ENCODE peak calls at places on chromosomes 7 and 10, in eight cellular contexts. D is pancreas; E is A549; R is left ventricle myocardium inferior; Y is spleen; V is naive thymus-derived CD4-positive, alpha-beta T cell; O is PC-9; M is CD8-positive, alpha-beta memory T cell. Z is an unnamed sample.

GRCh38 chr7:133358728-133359127 is 105.8 kb downstream of the EXOC4 start:
- DNase-seq in Y (no peak), E (no peak), R (no peak), D (no peak), O (no peak), V (no peak), M (no peak), Z (no peak)

GRCh38 chr7:69457912-69458491 is 140.3 kb upstream of the AUTS2 start:
- DNase-seq in D (peak), E (no peak), R (peak), Y (no peak), O (no peak), M (no peak), V (no peak), Z (no peak)

GRCh38 chr10:133445268-133445732 is 8.4 kb upstream of the SCART1 start:
- DNase-seq in O (no peak), Y (no peak), M (peak), D (no peak), V (no peak), R (no peak), E (no peak), Z (no peak)

GRCh38 chr7:11935905-11936304 is 103.9 kb upstream of the THSD7A start:
- DNase-seq in Y (no peak), O (no peak), R (no peak), V (no peak), E (no peak), D (no peak), M (no peak), Z (no peak)

GRCh38 chr7:24608504-24608903 is 35.3 kb downstream of the PALS2 start:
- DNase-seq in V (no peak), R (no peak), O (no peak), M (no peak), Y (no peak), E (no peak), D (no peak), Z (no peak)

GRCh38 chr7:51374936-51375335 is 58.3 kb upstream of the COBL start:
- DNase-seq in V (no peak), R (no peak), Y (no peak), E (no peak), O (no peak), D (no peak), M (no peak), Z (no peak)

GRCh38 chr7:148806187-148806586 is 77.9 kb downstream of the EZH2 start:
- DNase-seq in D (no peak), R (no peak), M (no peak), V (no peak), E (no peak), O (no peak), Y (no peak), Z (no peak)

GRCh38 chr10:132982301-132982989 is 40.1 kb upstream of the CFAP46 start:
- DNase-seq in D (no peak), R (peak), V (no peak), O (no peak), E (no peak), M (peak), Y (peak), Z (no peak)

GRCh38 chr10:106438386-106438785 is 726.1 kb downstream of the SORCS1 start:
- DNase-seq in M (no peak), E (no peak), V (no peak), R (no peak), D (no peak), Y (no peak), O (no peak), Z (no peak)

GRCh38 chr7:70072220-70072619 is 473.9 kb downstream of the AUTS2 start:
- DNase-seq in M (no peak), Y (no peak), O (no peak), E (no peak), V (no peak), D (no peak), R (no peak), Z (no peak)

GRCh38 chr7:98420966-98421612 is 20.2 kb upstream of the BAIAP2L1 start:
- DNase-seq in R (peak), O (peak), M (peak), Y (peak), D (peak), V (peak), E (peak), Z (no peak)

GRCh38 chr10:72697711-72698110 is 5.8 kb downstream of the MCU start:
- DNase-seq in O (no peak), E (no peak), Y (no peak), V (no peak), D (no peak), M (no peak), R (no peak), Z (no peak)

GRCh38 chr7:50565559-50565916 is 333 bp upstream of the DDC start:
- DNase-seq in E (no peak), O (no peak), Y (no peak), V (no peak), M (no peak), R (no peak), D (no peak), Z (no peak)

GRCh38 chr7:74180866-74181265 is 6.7 kb downstream of the EIF4H start:
- DNase-seq in E (no peak), O (no peak), M (no peak), R (no peak), D (no peak), V (no peak), Y (no peak), Z (no peak)

GRCh38 chr7:95095259-95096122 is 188.1 kb downstream of the PPP1R9A start:
- DNase-seq in V (no peak), O (no peak), M (no peak), D (no peak), E (no peak), Y (no peak), R (no peak), Z (no peak)

GRCh38 chr10:114801411-114801813 is 20.2 kb upstream of the FHIP2A start:
- DNase-seq in D (no peak), V (no peak), O (no peak), R (no peak), E (no peak), Y (no peak), M (peak), Z (no peak)

GRCh38 chr7:134783294-134784069 is 4.0 kb downstream of the CALD1 start:
- DNase-seq in Y (no peak), M (no peak), R (no peak), E (no peak), V (no peak), O (no peak), D (no peak), Z (no peak)

GRCh38 chr10:81843042-81843441 is 32.0 kb upstream of the NRG3 start:
- DNase-seq in R (no peak), D (no peak), Y (no peak), V (no peak), M (no peak), O (no peak), E (no peak), Z (no peak)

GRCh38 chr10:121235692-121236091 is 362.6 kb downstream of the FGFR2 start:
- DNase-seq in E (no peak), O (no peak), R (no peak), D (no peak), V (no peak), M (no peak), Y (no peak), Z (no peak)

GRCh38 chr7:94313926-94314325 is 80.8 kb upstream of the COL1A2 start:
- DNase-seq in O (no peak), R (no peak), M (no peak), E (no peak), D (no peak), Y (no peak), V (no peak), Z (no peak)

GRCh38 chr7:17429579-17429978 is 131.1 kb downstream of the AHR start:
- DNase-seq in M (no peak), O (no peak), D (no peak), Y (no peak), E (no peak), V (no peak), R (no peak), Z (no peak)

GRCh38 chr7:42605381-42605780 is 306.5 kb downstream of the C7orf25 start:
- DNase-seq in E (no peak), M (no peak), O (no peak), R (no peak), D (no peak), Y (no peak), V (no peak), Z (no peak)

GRCh38 chr7:84985073-84985784 is 201.6 kb downstream of the SEMA3D start:
- DNase-seq in O (no peak), M (no peak), Y (no peak), R (no peak), V (no peak), E (no peak), D (no peak), Z (no peak)

GRCh38 chr7:114663502-114663901 is 248.9 kb downstream of the FOXP2 start:
- DNase-seq in V (no peak), E (no peak), Y (no peak), O (peak), D (no peak), R (no peak), M (no peak), Z (no peak)

GRCh38 chr10:119872610-119872859 is at the start of gene MCMBP:
- DNase-seq in R (no peak), O (no peak), V (no peak), E (no peak), M (no peak), Y (no peak), D (no peak), Z (no peak)

GRCh38 chr7:82745117-82745516 is 301.5 kb upstream of the CACNA2D1 start:
- DNase-seq in Y (no peak), D (no peak), V (no peak), R (no peak), M (no peak), O (no peak), E (no peak), Z (no peak)

GRCh38 chr7:70410134-70410750 is 721.7 kb upstream of the GALNT17 start:
- DNase-seq in E (no peak), Y (no peak), V (no peak), R (no peak), O (no peak), D (no peak), M (no peak), Z (no peak)

GRCh38 chr10:58622286-58622685 is 109.6 kb downstream of the BICC1 start:
- DNase-seq in V (no peak), Y (no peak), E (no peak), M (no peak), R (no peak), D (no peak), O (no peak), Z (no peak)

GRCh38 chr7:112573302-112574039 is 92.7 kb downstream of the LSMEM1 start:
- DNase-seq in D (no peak), V (no peak), E (no peak), R (no peak), Y (no peak), O (no peak), M (no peak), Z (no peak)

GRCh38 chr10:10613654-10614244 is 403.9 kb upstream of the CELF2 start:
- DNase-seq in M (no peak), V (no peak), E (no peak), R (no peak), Y (no peak), D (no peak), O (no peak), Z (no peak)

GRCh38 chr10:92816106-92816505 is 32.2 kb upstream of the EXOC6 start:
- DNase-seq in D (no peak), M (no peak), R (no peak), E (no peak), V (no peak), Y (no peak), O (no peak), Z (no peak)

GRCh38 chr10:14200645-14201534 is 129.8 kb downstream of the FRMD4A start:
- DNase-seq in O (peak), E (no peak), V (no peak), D (peak), Y (no peak), R (no peak), M (no peak), Z (no peak)

GRCh38 chr10:125085281-125085680 is 75.1 kb downstream of the CTBP2 start:
- DNase-seq in E (no peak), M (no peak), D (no peak), O (no peak), Y (peak), V (no peak), R (no peak), Z (no peak)

GRCh38 chr10:124565565-124566221 is 104.1 kb downstream of the LHPP start:
- DNase-seq in V (no peak), D (peak), M (no peak), R (no peak), O (peak), Y (peak), E (peak), Z (no peak)

DNA sequence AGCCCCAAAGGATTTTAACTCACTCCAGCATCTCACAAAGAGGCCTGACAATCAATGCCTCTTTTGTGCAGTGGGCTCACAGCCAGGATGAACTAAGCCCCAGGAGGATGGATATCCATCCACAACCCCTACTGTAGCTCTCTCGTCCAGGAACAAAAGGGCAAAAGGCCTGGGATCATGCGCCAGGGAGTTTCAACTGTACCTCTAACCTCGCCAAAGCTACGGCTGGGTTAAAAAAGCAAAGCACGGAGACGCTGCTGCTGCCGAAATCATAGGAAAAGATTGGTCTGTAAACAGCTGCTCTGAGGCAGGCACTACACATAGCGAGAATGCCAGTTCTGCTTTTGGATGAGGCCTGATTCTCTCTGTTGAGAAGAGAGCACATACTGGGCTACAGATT is 32.1 kb downstream of the VSTM4 start:
- DNase-seq in M (no peak), V (no peak), O (no peak), Y (no peak), D (no peak), R (peak), E (no peak), Z (no peak)
- H3K27ac ChIP-seq in M (no peak), V (no peak), O (no peak), Y (no peak), D (no peak), R (peak), E (no peak), Z (no peak)

GRCh38 chr7:128352636-128353035 is 8.9 kb downstream of the PRRT4 start:
- DNase-seq in V (no peak), D (no peak), E (no peak), M (no peak), Y (no peak), R (no peak), O (no peak), Z (no peak)

GRCh38 chr7:128350708-128351295 is 7.1 kb upstream of the RBM28 start:
- DNase-seq in Y (no peak), V (no peak), E (no peak), O (no peak), M (no peak), R (peak), D (no peak), Z (no peak)

GRCh38 chr7:128353189-128353588 is 8.3 kb downstream of the PRRT4 start:
- DNase-seq in V (no peak), Y (no peak), M (no peak), R (no peak), O (no peak), E (no peak), D (no peak), Z (no peak)

GRCh38 chr7:128352138-128352537 is 8.4 kb upstream of the RBM28 start:
- DNase-seq in R (peak), E (no peak), M (peak), Y (peak), D (peak), V (peak), O (no peak), Z (no peak)

DNA sequence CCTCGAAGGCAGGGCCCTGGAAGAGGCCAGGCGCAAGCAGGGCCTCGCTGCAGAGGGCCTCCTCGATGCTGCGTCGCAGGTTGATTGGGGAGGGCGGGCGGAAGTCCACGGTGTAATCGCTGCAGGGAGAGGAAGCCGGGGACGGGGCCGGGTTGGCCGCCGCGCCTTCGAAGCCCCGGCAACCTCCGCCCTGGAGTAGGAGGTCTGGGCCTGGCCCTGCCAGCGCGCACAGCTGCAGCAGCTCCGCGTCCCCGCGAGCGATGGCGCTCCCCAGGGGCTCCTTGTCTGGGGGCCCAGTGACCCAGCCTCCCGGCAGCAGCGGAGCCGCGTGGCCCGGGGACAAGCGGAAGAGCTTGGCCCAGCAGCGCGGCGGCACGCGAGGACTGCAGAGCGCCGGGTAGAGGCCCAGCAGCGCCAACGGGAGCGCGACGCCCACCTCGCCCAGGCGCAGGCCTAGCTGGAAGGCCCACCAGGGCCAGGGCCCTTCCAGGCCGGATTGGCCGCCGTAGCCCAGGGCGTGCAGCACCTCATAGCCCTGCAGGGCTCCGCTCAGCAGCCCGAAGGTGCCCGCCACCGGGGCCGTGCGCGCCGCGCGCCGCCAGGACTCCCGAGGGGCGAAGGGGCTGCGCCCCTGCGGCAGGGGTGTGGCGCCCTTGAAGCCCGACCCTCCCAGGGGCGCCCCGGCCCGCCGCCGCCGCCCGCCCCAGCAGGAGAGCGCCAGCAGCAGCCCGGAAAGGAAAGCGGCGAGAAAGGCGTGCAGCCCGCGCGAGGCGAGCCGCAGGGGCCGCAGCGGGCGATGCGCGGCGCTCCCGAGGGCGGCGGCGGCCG is 7.8 kb upstream of the RBM28 start:
- DNase-seq in V (peak), R (peak), M (peak), E (no peak), Y (peak), D (no peak), O (no peak), Z (no peak)
- H3K4me3 ChIP-seq in V (no peak), R (peak), M (no peak), E (no peak), Y (peak), D (no peak), O (no peak), Z (peak)

GRCh38 chr10:78650122-78650521 is 418.6 kb upstream of the ZMIZ1 start:
- DNase-seq in Y (no peak), E (no peak), R (no peak), V (no peak), O (no peak), M (no peak), D (no peak), Z (no peak)
- H3K27ac ChIP-seq in Y (no peak), E (no peak), R (no peak), V (no peak), O (no peak), M (no peak), D (no peak), Z (no peak)

GRCh38 chr10:4017336-4017735 is 232.3 kb upstream of the KLF6 start:
- DNase-seq in R (no peak), O (no peak), V (no peak), Y (no peak), M (no peak), D (no peak), E (no peak), Z (no peak)

GRCh38 chr10:4012848-4013247 is 227.8 kb upstream of the KLF6 start:
- DNase-seq in E (no peak), R (no peak), V (no peak), M (no peak), D (no peak), O (no peak), Y (no peak), Z (no peak)

GRCh38 chr10:4016214-4016740 is 231.3 kb upstream of the KLF6 start:
- DNase-seq in E (no peak), V (no peak), O (no peak), M (no peak), R (no peak), Y (no peak), D (no peak), Z (no peak)

GRCh38 chr10:4011136-4011812 is 226.3 kb upstream of the KLF6 start:
- DNase-seq in R (no peak), O (no peak), M (no peak), E (no peak), Y (no peak), V (no peak), D (no peak), Z (no peak)

DNA sequence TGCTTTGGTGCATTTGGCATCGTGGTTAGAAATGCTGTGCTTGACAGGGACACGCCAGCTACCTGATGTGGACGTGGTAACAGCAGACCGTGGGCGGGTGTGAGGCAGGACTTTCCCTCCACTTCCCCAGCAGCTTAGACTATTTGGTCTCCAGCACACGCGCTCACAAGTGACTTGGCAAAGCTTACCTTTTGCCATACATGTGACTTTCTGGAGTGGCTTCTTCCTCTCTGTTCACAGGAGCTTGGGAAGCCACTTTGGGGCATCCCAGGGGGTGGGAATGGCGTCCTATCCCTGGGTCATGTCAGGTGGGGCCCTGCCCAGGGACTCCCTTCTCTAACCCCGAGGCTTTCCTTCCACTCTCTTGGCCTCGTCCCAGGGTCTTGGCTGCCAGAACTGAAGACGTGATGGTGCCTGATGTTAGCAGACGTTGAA is 228.7 kb upstream of the KLF6 start:
- DNase-seq in E (no peak), R (peak), V (no peak), Y (no peak), D (no peak), O (no peak), M (no peak), Z (no peak)
- H3K4me3 ChIP-seq in E (no peak), R (peak), V (no peak), Y (no peak), D (no peak), O (no peak), M (no peak), Z (no peak)

DNA sequence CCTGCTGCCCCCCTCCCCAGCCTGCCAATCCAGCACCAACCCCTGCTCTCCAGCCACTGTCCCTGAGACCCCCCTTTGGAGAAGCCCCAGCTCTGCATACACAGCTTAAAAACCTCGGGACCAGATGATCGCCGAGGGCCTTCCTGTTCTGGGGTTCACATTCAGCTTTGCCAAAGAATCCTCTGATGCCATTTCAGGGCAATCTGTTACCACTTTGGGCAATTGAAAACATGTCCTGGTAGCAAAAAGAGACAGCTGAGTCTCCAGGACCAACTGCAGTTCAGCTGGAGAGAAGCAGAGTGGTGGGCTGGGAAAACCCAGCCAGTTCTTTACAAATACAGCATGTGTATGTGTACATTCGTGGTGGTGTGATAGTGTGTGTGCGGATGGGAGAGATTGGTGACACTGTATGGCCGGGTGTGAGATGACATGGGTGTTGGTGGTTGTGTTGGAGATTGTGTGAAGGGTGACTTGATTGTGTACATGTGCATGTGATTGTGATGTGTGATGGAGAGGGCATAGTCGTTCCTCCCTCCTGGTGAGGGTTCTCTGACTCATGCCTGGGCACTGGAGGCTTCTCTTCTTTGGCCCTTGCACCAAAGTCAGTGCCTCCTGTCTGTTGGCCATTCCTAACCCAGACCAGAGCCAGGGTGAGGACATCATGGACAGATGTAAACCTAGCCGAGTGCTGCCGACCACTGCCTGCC is 48.5 kb upstream of the AQP1 start:
- DNase-seq in M (no peak), D (no peak), R (no peak), E (no peak), O (no peak), V (no peak), Y (no peak), Z (no peak)
- H3K27ac ChIP-seq in M (no peak), D (no peak), R (peak), E (no peak), O (no peak), V (no peak), Y (no peak), Z (no peak)